ENCODE peak calls at places on chromosome 10, in ten cellular contexts. B is kidney epithelial cell, O is HCT116, H is AG04449, K is fibroblast of villous mesenchyme, Y is bronchial epithelial cell, S is AG10803, M is uterus, A is transverse colon, I is brain microvascular endothelial cell. F is an unnamed sample.

GRCh38 chr10:28734940-28735759 is 57.8 kb downstream of the BAMBI start:
- DNase-seq in O (peak), M (no peak), K (peak), B (peak), H (peak), Y (peak), A (no peak), I (peak), S (peak), F (peak)

GRCh38 chr10:49679480-49679893 is at the start of gene C10orf53:
- DNase-seq in I (peak), K (peak), M (no peak), O (no peak), H (no peak), Y (peak), B (no peak), A (no peak), S (peak), F (peak)

GRCh38 chr10:44818721-44819127 is 92.4 kb upstream of the TMEM72 start:
- DNase-seq in S (no peak), O (no peak), A (no peak), Y (no peak), K (no peak), I (no peak), H (no peak), M (no peak), B (no peak), F (no peak)

GRCh38 chr10:22500567-22501369 is 155.5 kb downstream of the SPAG6 start:
- DNase-seq in I (no peak), B (no peak), K (peak), Y (no peak), H (no peak), A (no peak), O (no peak), S (no peak), M (peak), F (no peak)

GRCh38 chr10:29370612-29371092 is 81.8 kb downstream of the LYZL1 start:
- DNase-seq in H (no peak), S (no peak), M (no peak), Y (no peak), A (no peak), O (no peak), K (no peak), I (no peak), B (no peak), F (no peak)

GRCh38 chr10:26527018-26527417 is 88.9 kb downstream of the APBB1IP start:
- DNase-seq in K (no peak), M (no peak), I (no peak), A (no peak), B (no peak), S (no peak), O (no peak), Y (no peak), H (no peak), F (no peak)

GRCh38 chr10:84424731-84425165 is 96.4 kb downstream of the CCSER2 start:
- DNase-seq in I (peak), A (peak), O (peak), M (peak), H (peak), K (peak), S (peak), B (peak), Y (peak), F (peak)

GRCh38 chr10:58780481-58780880 is 267.8 kb downstream of the BICC1 start:
- DNase-seq in M (no peak), B (no peak), I (no peak), H (no peak), K (peak), S (peak), A (no peak), Y (no peak), O (no peak), F (no peak)

GRCh38 chr10:27819781-27820531 is 74.3 kb upstream of the MKX start:
- DNase-seq in S (peak), A (no peak), K (peak), H (peak), M (no peak), O (no peak), I (peak), Y (peak), B (peak), F (peak)

GRCh38 chr10:49541762-49542161 is 2.8 kb upstream of the ERCC6 start:
- DNase-seq in A (no peak), I (no peak), O (no peak), H (no peak), K (no peak), Y (no peak), M (no peak), B (no peak), S (no peak), F (no peak)

GRCh38 chr10:21687197-21687993 is 153.4 kb downstream of the MLLT10 start:
- DNase-seq in M (no peak), B (no peak), I (no peak), A (no peak), K (peak), H (no peak), O (no peak), Y (peak), S (peak), F (no peak)

GRCh38 chr10:58326967-58327381 is 7.8 kb upstream of the UBE2D1 start:
- DNase-seq in M (peak), K (peak), A (no peak), B (no peak), H (no peak), O (no peak), Y (peak), I (peak), S (peak), F (peak)

GRCh38 chr10:49781247-49781646 is 19.1 kb upstream of the OGDHL start:
- DNase-seq in O (no peak), K (peak), I (peak), S (peak), B (no peak), M (no peak), A (no peak), H (no peak), Y (peak), F (no peak)

DNA sequence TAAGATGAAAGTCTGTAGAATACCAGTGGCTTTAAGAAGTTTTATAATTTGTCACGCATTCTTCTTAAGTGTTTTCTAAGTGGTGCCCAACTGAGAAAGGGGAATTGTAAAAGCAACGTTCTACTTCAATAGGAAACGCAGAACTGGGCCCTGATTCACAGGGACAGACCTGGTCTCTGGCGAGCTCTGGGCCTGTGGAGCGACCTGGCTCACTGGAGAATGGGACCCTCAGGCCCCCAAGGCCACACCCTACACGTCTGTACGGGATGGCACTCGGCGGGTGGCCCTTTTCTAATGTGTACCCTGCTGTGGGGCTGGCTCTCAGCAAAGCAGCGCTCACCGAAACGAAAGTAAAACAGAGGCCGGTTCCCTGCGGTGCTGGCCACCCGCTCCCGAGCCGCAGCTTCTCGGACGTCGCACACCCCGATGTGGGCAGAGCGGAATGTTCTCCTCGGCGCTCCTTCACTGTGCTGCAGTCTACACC is 205.0 kb downstream of the DIP2C start:
- DNase-seq in K (peak), M (no peak), Y (no peak), I (peak), O (no peak), A (peak), B (no peak), H (no peak), S (peak), F (peak)
- H3K4me3 ChIP-seq in K (peak), M (no peak), Y (peak), I (peak), O (no peak), A (peak), B (peak), H (peak), S (peak), F (peak)

GRCh38 chr10:111039522-111039921 is 37.3 kb upstream of the ADRA2A start:
- DNase-seq in I (no peak), S (no peak), B (no peak), A (no peak), M (no peak), O (no peak), K (no peak), H (no peak), Y (no peak), F (no peak)

GRCh38 chr10:111035542-111035941 is 41.3 kb upstream of the ADRA2A start:
- DNase-seq in A (no peak), S (peak), I (no peak), M (no peak), Y (no peak), H (no peak), B (no peak), O (no peak), K (peak), F (no peak)

GRCh38 chr10:111034598-111035310 is 42.1 kb upstream of the ADRA2A start:
- DNase-seq in K (peak), Y (no peak), B (no peak), M (no peak), S (peak), O (no peak), I (no peak), H (no peak), A (no peak), F (no peak)

DNA sequence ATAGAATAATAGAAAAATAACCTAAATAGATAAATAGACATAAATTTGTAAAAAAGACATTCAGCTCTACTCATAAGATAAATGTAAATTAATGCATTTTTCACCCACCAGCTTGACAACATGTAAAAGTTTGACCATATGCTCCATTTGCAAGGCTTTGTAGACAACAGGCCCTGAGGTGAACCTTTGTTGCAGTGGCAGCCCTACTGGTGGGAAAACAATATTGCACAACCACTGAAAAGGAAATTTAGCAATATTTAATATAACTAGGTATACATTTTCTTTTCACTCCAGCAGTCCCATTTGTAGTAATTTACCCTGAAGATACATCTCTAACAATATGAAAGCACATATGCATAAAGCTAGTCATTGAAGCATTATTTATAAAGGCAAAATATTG is 39.0 kb upstream of the ADRA2A start:
- DNase-seq in K (no peak), A (no peak), S (no peak), I (no peak), M (no peak), Y (no peak), B (no peak), O (no peak), H (no peak), F (peak)
- TF ChIP-seq CTCF in K (peak), A (peak), S (peak), I (peak), M (no peak), Y (peak), B (peak), O (peak), H (no peak), F (peak)

GRCh38 chr10:97773096-97773495 is 1.3 kb upstream of the SFRP5 start:
- DNase-seq in K (no peak), A (no peak), I (no peak), M (no peak), H (no peak), Y (no peak), S (no peak), B (no peak), O (no peak), F (no peak)

GRCh38 chr10:97774811-97775294 is 3.1 kb upstream of the SFRP5 start:
- DNase-seq in M (no peak), Y (peak), A (no peak), S (no peak), B (no peak), H (no peak), O (no peak), K (no peak), I (no peak), F (peak)

GRCh38 chr10:97771055-97771811 is 566 bp downstream of the SFRP5 start:
- DNase-seq in A (no peak), B (no peak), I (peak), K (peak), S (peak), H (no peak), O (no peak), M (no peak), Y (peak), F (peak)

GRCh38 chr10:97770265-97770664 is 1.5 kb downstream of the SFRP5 start:
- DNase-seq in B (no peak), H (no peak), S (no peak), M (no peak), O (no peak), A (no peak), I (no peak), Y (no peak), K (no peak), F (no peak)

GRCh38 chr10:97771913-97772823 is at the start of gene SFRP5:
- DNase-seq in I (no peak), Y (no peak), A (no peak), S (no peak), H (no peak), O (no peak), B (no peak), K (no peak), M (no peak), F (no peak)
- H3K4me3 ChIP-seq in I (peak), Y (no peak), A (no peak), S (no peak), H (peak), O (no peak), B (peak), K (no peak), M (no peak), F (no peak)

GRCh38 chr10:19683965-19684364 is 132.3 kb upstream of the PLXDC2 start:
- DNase-seq in M (no peak), O (no peak), H (no peak), I (peak), S (peak), Y (no peak), A (no peak), K (peak), B (no peak), F (no peak)
- TF ChIP-seq CTCF in M (no peak), O (no peak), H (no peak), I (peak), S (peak), Y (no peak), A (no peak), K (peak), B (no peak), F (no peak)